ENCODE peak calls at places on chromosome 17, in four cellular contexts. B, F, J and E are unnamed samples.

GRCh38 chr17:68973098-68973929 is 18.1 kb upstream of the ABCA8 start:
- DNase-seq in B (no peak), F (no peak), J (no peak), E (no peak)

GRCh38 chr17:4901648-4902344 is 1.1 kb downstream of the CHRNE start:
- DNase-seq in F (peak; percentile 71), B (no peak), J (no peak), E (no peak)

GRCh38 chr17:36142230-36142629 is 34.2 kb downstream of the TBC1D3B start:
- DNase-seq in J (no peak), B (no peak), F (no peak), E (no peak)

GRCh38 chr17:58913971-58914769 is 158.5 kb downstream of the PPM1E start:
- DNase-seq in B (peak; percentile 7), J (no peak), F (no peak), E (no peak)

GRCh38 chr17:13273744-13274295 is 256.0 kb upstream of the ELAC2 start:
- DNase-seq in B (no peak), F (no peak), J (no peak), E (no peak)

GRCh38 chr17:79812969-79813825 is 16.3 kb upstream of the CBX8 start:
- DNase-seq in B (no peak), J (no peak), F (no peak), E (no peak)

GRCh38 chr17:42775534-42776098 is 2.4 kb downstream of the VPS25 start:
- DNase-seq in J (no peak), B (no peak), F (no peak), E (no peak)

GRCh38 chr17:46995841-46996571 is 17.0 kb upstream of the RPRML start:
- DNase-seq in F (no peak), J (no peak), B (no peak), E (no peak)

GRCh38 chr17:263773-264172 is 82.3 kb upstream of the DOC2B start:
- DNase-seq in J (no peak), F (peak; percentile 8), B (no peak), E (no peak)

GRCh38 chr17:51850206-51850605 is 308.3 kb downstream of the CA10 start:
- DNase-seq in J (no peak), F (no peak), B (no peak), E (no peak)

GRCh38 chr17:48002920-48003685 is 32.2 kb downstream of the CDK5RAP3 start:
- DNase-seq in B (no peak), F (no peak), J (no peak), E (no peak)

GRCh38 chr17:78226752-78227454 is 4.5 kb upstream of the TMEM235 start:
- DNase-seq in B (no peak), F (no peak), J (no peak), E (no peak)

GRCh38 chr17:352421-353212 is at the start of gene RPH3AL:
- DNase-seq in B (no peak), J (no peak), F (peak; percentile 88), E (no peak)

GRCh38 chr17:60514053-60514452 is 12.0 kb downstream of the APPBP2 start:
- DNase-seq in F (no peak), B (no peak), J (no peak), E (no peak)

GRCh38 chr17:83149761-83150251 is 70.4 kb downstream of the METRNL start:
- DNase-seq in F (no peak), B (no peak), J (no peak), E (no peak)

GRCh38 chr17:75011788-75012319 is 616 bp upstream of the MRPL58 start:
- DNase-seq in B (no peak), F (peak; percentile 74), J (no peak), E (no peak)

GRCh38 chr17:38510424-38511125 is 82.3 kb downstream of the ARHGAP23 start:
- DNase-seq in B (no peak), F (no peak), J (no peak), E (no peak)

GRCh38 chr17:62581769-62582168 is 45.7 kb upstream of the MRC2 start:
- DNase-seq in B (no peak), F (no peak), J (no peak), E (no peak)

GRCh38 chr17:16442594-16443389 is 27.4 kb downstream of the TRPV2 start:
- DNase-seq in J (no peak), B (no peak), F (peak; percentile 9), E (no peak)

GRCh38 chr17:82003411-82004381 is 19.0 kb downstream of the CENPX start:
- DNase-seq in F (no peak), B (peak; percentile 84), J (peak; percentile 91), E (peak; percentile 79)

GRCh38 chr17:1972429-1973160 is 52.5 kb downstream of the RTN4RL1 start:
- DNase-seq in F (no peak), B (no peak), J (no peak), E (no peak)

GRCh38 chr17:71409712-71410111 is 711.1 kb upstream of the SOX9 start:
- DNase-seq in B (no peak), F (no peak), J (no peak), E (no peak)

GRCh38 chr17:83194189-83194565 is 114.8 kb downstream of the METRNL start:
- DNase-seq in J (no peak), F (no peak), B (no peak), E (no peak)

GRCh38 chr17:59696682-59697277 is 10.4 kb downstream of the PTRH2 start:
- DNase-seq in F (no peak), J (no peak), B (no peak), E (no peak)

GRCh38 chr17:81419333-81419885 is 24.2 kb downstream of the BAHCC1 start:
- DNase-seq in B (peak; percentile 44), F (peak; percentile 69), J (peak; percentile 97), E (peak; percentile 87)

GRCh38 chr17:78684026-78684425 is 98.0 kb downstream of the CYTH1 start:
- DNase-seq in J (no peak), F (no peak), B (no peak), E (no peak)

GRCh38 chr17:1280652-1281051 is 1.2 kb downstream of the TRARG1 start:
- DNase-seq in J (no peak), B (no peak), F (no peak), E (no peak)

GRCh38 chr17:2347805-2348685 is 10.7 kb downstream of the SGSM2 start:
- DNase-seq in J (no peak), F (no peak), B (peak; percentile 72), E (no peak)

GRCh38 chr17:57451126-57451690 is 194.9 kb downstream of the MSI2 start:
- DNase-seq in B (no peak), J (no peak), F (no peak), E (no peak)

GRCh38 chr17:57455063-57455914 is 199.0 kb downstream of the MSI2 start:
- DNase-seq in J (no peak), F (no peak), B (no peak), E (no peak)

GRCh38 chr17:57456622-57457021 is 200.3 kb downstream of the MSI2 start:
- DNase-seq in F (no peak), B (no peak), J (no peak), E (no peak)

GRCh38 chr17:57454729-57455062 is 198.4 kb downstream of the MSI2 start:
- DNase-seq in B (no peak), J (no peak), F (no peak), E (no peak)

DNA sequence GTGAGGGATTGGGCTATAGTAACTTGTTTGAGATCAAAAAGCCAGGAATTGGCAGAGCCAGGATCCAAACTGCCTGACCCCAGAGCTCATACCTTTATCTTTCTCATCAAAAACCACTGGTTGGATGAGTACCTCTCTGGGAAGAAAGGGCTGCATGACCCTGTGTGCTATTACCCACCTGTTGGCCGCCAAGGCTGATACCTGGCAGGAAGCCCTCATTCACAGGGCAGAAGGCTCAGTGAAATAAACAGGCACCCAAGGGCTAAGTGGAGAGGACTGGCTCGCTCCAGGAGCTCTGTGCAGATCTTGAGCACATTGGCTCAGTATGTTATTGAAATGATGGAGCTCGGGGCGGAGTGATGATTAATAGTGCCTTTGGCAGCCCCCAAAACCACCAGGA is 197.5 kb downstream of the MSI2 start:
- DNase-seq in F (no peak), B (no peak), J (no peak), E (no peak)
- H3K27ac ChIP-seq in F (no peak overlapping the region), B (no peak overlapping the region), J (no peak overlapping the region), E (no peak overlapping the region)

DNA sequence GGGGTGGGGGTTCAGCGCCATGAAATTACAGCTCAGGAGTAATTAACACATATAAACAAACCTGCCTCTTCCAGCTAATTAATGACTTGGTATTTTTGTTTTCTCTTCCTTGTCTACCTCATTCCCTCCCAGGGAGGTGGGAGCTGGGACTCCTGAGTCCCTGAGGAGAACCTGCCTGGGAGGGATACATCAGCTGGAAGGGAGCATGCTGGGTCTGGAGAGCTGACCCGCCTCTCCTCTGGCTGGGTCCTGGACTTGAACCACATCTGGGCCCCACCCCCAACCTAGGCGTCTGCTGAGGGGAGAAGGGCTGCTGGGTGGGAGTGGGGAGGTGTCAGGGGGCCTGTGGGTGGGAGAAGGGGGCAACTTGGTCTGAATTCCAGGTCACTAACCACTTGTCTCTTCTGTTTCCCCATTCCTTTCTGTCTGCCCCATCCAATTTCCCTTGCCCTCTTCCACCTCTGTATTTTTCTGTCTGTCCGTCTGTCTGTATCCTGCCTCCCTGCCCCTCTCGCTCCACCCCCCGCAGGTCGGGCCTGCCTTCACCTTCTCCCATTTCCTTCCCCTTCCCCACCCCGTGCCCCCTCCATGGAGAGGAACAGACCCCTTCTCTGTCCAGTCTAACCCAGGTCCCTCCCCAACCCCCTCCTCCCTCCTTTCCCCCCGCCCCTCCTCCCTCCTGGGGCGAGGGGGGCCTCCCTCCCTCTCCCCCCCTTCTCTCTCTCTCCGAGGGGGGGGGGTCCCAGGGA is at the start of gene NLGN2:
- DNase-seq in J (no peak), B (no peak), F (no peak), E (no peak)
- H3K27ac ChIP-seq in J (no peak within 1 kb of the TSS), B (no peak within 1 kb of the TSS), F (no peak within 1 kb of the TSS), E (no peak within 1 kb of the TSS)

GRCh38 chr17:66644311-66644710 is 190.6 kb upstream of the CACNG5 start:
- DNase-seq in F (no peak), J (no peak), B (peak; percentile 20), E (no peak)
- H3K27ac ChIP-seq in F (no peak overlapping the region), J (no peak overlapping the region), B (peak overlapping the region; percentile 39), E (no peak overlapping the region)

GRCh38 chr17:18028684-18029540 is 10.1 kb downstream of the ATPAF2 start:
- DNase-seq in J (no peak), B (no peak), F (no peak), E (no peak)
- H3K27ac ChIP-seq in J (no peak overlapping the region), B (no peak overlapping the region), F (no peak overlapping the region), E (no peak overlapping the region)

DNA sequence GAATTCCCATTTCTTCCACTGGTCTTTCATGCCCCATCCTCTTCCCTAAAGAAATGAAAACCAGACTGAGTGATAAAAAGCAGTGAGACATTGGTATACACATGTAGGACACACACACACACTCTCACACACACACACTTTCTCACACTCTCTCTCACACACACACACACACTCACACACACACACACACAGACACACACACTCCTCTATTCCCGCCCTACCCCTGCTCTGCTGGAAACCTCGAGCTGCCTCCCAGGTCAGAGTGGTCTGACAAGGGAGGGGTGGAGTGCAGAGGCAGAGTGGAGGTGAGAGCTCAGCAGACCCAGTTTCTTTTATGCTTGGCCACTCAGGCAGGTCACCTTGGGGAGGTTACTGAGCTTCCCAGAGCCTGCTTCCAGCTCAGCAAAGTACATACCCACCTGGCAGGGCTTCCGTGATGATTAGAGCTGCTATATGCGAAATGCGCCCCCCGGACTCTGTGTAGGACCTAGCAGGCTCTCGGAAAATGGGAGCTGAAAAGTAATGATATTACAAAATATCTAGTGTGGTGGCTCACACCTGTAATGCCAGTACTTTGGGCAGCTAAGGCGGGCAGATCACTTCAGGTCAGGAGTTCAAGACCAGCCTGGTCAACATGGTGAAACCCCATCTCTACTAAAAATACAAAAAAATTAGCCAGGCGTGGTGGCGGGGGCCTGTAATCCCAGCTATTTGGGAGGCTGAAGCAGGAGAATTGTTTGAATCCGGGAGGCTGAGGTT is 30.7 kb downstream of the CCR7 start:
- DNase-seq in J (no peak), F (peak; percentile 10), B (no peak), E (no peak)
- H3K27ac ChIP-seq in J (no peak overlapping the region), F (no peak overlapping the region), B (no peak overlapping the region), E (no peak overlapping the region)

GRCh38 chr17:32519769-32520701 is 33.2 kb downstream of the CDK5R1 start:
- DNase-seq in F (no peak), B (no peak), J (no peak), E (no peak)
- H3K27ac ChIP-seq in F (no peak overlapping the region), B (no peak overlapping the region), J (no peak overlapping the region), E (no peak overlapping the region)